ENCODE peak calls at places on chromosomes 5 and 9, in five cellular contexts. One of them, this sample, is unnamed.

GRCh38 chr5:100900142-100900795 is 2.8 kb downstream of the ST8SIA4 start:
- DNase-seq in Calu3: no peak
- DNase-seq in hepatocyte: peak
- DNase-seq in right lobe of liver: peak
- DNase-seq in neural progenitor cell: peak
- DNase-seq in this sample: peak

GRCh38 chr5:77316871-77317661 is 106.6 kb downstream of the PDE8B start:
- DNase-seq in Calu3: no peak
- DNase-seq in hepatocyte: no peak
- DNase-seq in right lobe of liver: no peak
- DNase-seq in neural progenitor cell: no peak
- DNase-seq in this sample: no peak

GRCh38 chr9:114247086-114247485 is 75.8 kb upstream of the ORM1 start:
- DNase-seq in Calu3: no peak
- DNase-seq in neural progenitor cell: no peak
- DNase-seq in right lobe of liver: no peak
- DNase-seq in hepatocyte: no peak
- DNase-seq in this sample: no peak

GRCh38 chr5:137344723-137345322 is 154.3 kb downstream of the SPOCK1 start:
- DNase-seq in neural progenitor cell: peak
- DNase-seq in hepatocyte: peak
- DNase-seq in Calu3: peak
- DNase-seq in right lobe of liver: no peak
- DNase-seq in this sample: peak

GRCh38 chr9:37596504-37596903 is 4.1 kb upstream of the TOMM5 start:
- DNase-seq in right lobe of liver: no peak
- DNase-seq in neural progenitor cell: no peak
- DNase-seq in hepatocyte: no peak
- DNase-seq in Calu3: no peak
- DNase-seq in this sample: no peak

GRCh38 chr5:128749584-128749983 is 211.5 kb upstream of the FBN2 start:
- DNase-seq in hepatocyte: no peak
- DNase-seq in right lobe of liver: no peak
- DNase-seq in neural progenitor cell: peak
- DNase-seq in Calu3: no peak
- DNase-seq in this sample: no peak

GRCh38 chr9:134659688-134660131 is 18.1 kb downstream of the COL5A1 start:
- DNase-seq in right lobe of liver: peak
- DNase-seq in neural progenitor cell: no peak
- DNase-seq in hepatocyte: peak
- DNase-seq in Calu3: no peak
- DNase-seq in this sample: no peak

GRCh38 chr9:23683476-23684095 is 142.5 kb downstream of the ELAVL2 start:
- DNase-seq in right lobe of liver: no peak
- DNase-seq in hepatocyte: no peak
- DNase-seq in Calu3: no peak
- DNase-seq in neural progenitor cell: peak
- DNase-seq in this sample: no peak

GRCh38 chr5:124906339-124907097 is 160.1 kb upstream of the ZNF608 start:
- DNase-seq in hepatocyte: peak
- DNase-seq in neural progenitor cell: peak
- DNase-seq in right lobe of liver: peak
- DNase-seq in Calu3: peak
- DNase-seq in this sample: peak

GRCh38 chr9:93480728-93481324 is 27.4 kb upstream of the FAM120AOS start:
- DNase-seq in Calu3: no peak
- DNase-seq in hepatocyte: no peak
- DNase-seq in right lobe of liver: no peak
- DNase-seq in neural progenitor cell: peak
- DNase-seq in this sample: no peak

GRCh38 chr5:91137647-91138046 is 245.5 kb downstream of the ARRDC3 start:
- DNase-seq in neural progenitor cell: no peak
- DNase-seq in Calu3: no peak
- DNase-seq in hepatocyte: no peak
- DNase-seq in right lobe of liver: no peak
- DNase-seq in this sample: no peak

GRCh38 chr9:121302786-121303185 is 34.8 kb downstream of the GSN start:
- DNase-seq in Calu3: no peak
- DNase-seq in right lobe of liver: no peak
- DNase-seq in hepatocyte: no peak
- DNase-seq in neural progenitor cell: no peak
- DNase-seq in this sample: no peak

GRCh38 chr5:2307631-2308030 is 424.9 kb upstream of the IRX4 start:
- DNase-seq in neural progenitor cell: no peak
- DNase-seq in right lobe of liver: no peak
- DNase-seq in hepatocyte: no peak
- DNase-seq in Calu3: no peak
- DNase-seq in this sample: no peak

GRCh38 chr9:78130004-78130403 is 98.4 kb upstream of the GNAQ start:
- DNase-seq in Calu3: peak
- DNase-seq in right lobe of liver: no peak
- DNase-seq in neural progenitor cell: peak
- DNase-seq in hepatocyte: no peak
- DNase-seq in this sample: no peak

GRCh38 chr5:79962580-79963222 is 28.4 kb downstream of the MTX3 start:
- DNase-seq in neural progenitor cell: peak
- DNase-seq in Calu3: no peak
- DNase-seq in right lobe of liver: no peak
- DNase-seq in hepatocyte: no peak
- DNase-seq in this sample: no peak

GRCh38 chr5:35777358-35778087 is 79.2 kb upstream of the IL7R start:
- DNase-seq in right lobe of liver: peak
- DNase-seq in hepatocyte: peak
- DNase-seq in Calu3: peak
- DNase-seq in neural progenitor cell: peak
- DNase-seq in this sample: peak

GRCh38 chr5:150763023-150763793 is 4.4 kb upstream of the DCTN4 start:
- DNase-seq in hepatocyte: peak
- DNase-seq in right lobe of liver: peak
- DNase-seq in neural progenitor cell: no peak
- DNase-seq in Calu3: no peak
- DNase-seq in this sample: no peak

GRCh38 chr5:134136771-134137170 is 22.3 kb downstream of the TCF7 start:
- DNase-seq in hepatocyte: no peak
- DNase-seq in neural progenitor cell: no peak
- DNase-seq in right lobe of liver: no peak
- DNase-seq in Calu3: no peak
- DNase-seq in this sample: no peak

GRCh38 chr5:154411338-154411737 is 34.5 kb upstream of the SAP30L start:
- DNase-seq in neural progenitor cell: no peak
- DNase-seq in right lobe of liver: no peak
- DNase-seq in hepatocyte: no peak
- DNase-seq in Calu3: no peak
- DNase-seq in this sample: no peak

GRCh38 chr9:89928521-89929275 is 323.9 kb downstream of the GADD45G start:
- DNase-seq in right lobe of liver: no peak
- DNase-seq in Calu3: no peak
- DNase-seq in hepatocyte: no peak
- DNase-seq in neural progenitor cell: no peak
- DNase-seq in this sample: no peak

GRCh38 chr5:83042507-83042906 is 34.7 kb downstream of the TMEM167A start:
- DNase-seq in right lobe of liver: no peak
- DNase-seq in neural progenitor cell: no peak
- DNase-seq in Calu3: no peak
- DNase-seq in hepatocyte: no peak
- DNase-seq in this sample: peak

GRCh38 chr9:91177661-91178280 is 183.9 kb downstream of the AUH start:
- DNase-seq in Calu3: no peak
- DNase-seq in right lobe of liver: no peak
- DNase-seq in hepatocyte: no peak
- DNase-seq in neural progenitor cell: no peak
- DNase-seq in this sample: no peak

GRCh38 chr9:14412778-14413177 is 98.8 kb upstream of the NFIB start:
- DNase-seq in Calu3: no peak
- DNase-seq in hepatocyte: no peak
- DNase-seq in neural progenitor cell: no peak
- DNase-seq in right lobe of liver: no peak
- DNase-seq in this sample: no peak

GRCh38 chr5:4386152-4386551 is 754.0 kb upstream of the ADAMTS16 start:
- DNase-seq in hepatocyte: no peak
- DNase-seq in Calu3: no peak
- DNase-seq in right lobe of liver: no peak
- DNase-seq in neural progenitor cell: no peak
- DNase-seq in this sample: no peak

GRCh38 chr5:146169076-146169475 is 13.4 kb downstream of the LARS1 start:
- DNase-seq in neural progenitor cell: no peak
- DNase-seq in hepatocyte: no peak
- DNase-seq in Calu3: no peak
- DNase-seq in right lobe of liver: no peak
- DNase-seq in this sample: no peak

GRCh38 chr5:123297866-123298265 is 125.3 kb downstream of the CEP120 start:
- DNase-seq in hepatocyte: no peak
- DNase-seq in neural progenitor cell: no peak
- DNase-seq in Calu3: no peak
- DNase-seq in right lobe of liver: no peak
- DNase-seq in this sample: no peak

This sample was measured in small intestine.